ENCODE peak calls at places on chromosome 15, in ten cellular contexts. Z is kidney epithelial cell, E is adrenal gland, A is tibial artery, B is transverse colon, C is hepatocyte, Y is IMR-90, S is lower lobe of right lung, I is cardiac muscle cell, P is ovary. V is an unnamed sample.

GRCh38 chr15:57224664-57225063 is 151.6 kb upstream of the CGNL1 start:
- DNase-seq in Z (peak; percentile 29), E (no peak), A (no peak), B (no peak), C (no peak), Y (peak; percentile 70), S (no peak), I (no peak), P (no peak), V (no peak)

GRCh38 chr15:65056868-65057548 is 10.8 kb downstream of the RASL12 start:
- DNase-seq in Z (peak; percentile 93), E (no peak), A (no peak), B (peak; percentile 57), C (peak; percentile 79), Y (peak; percentile 31), S (no peak), I (no peak), P (no peak), V (no peak)

GRCh38 chr15:27535445-27536129 is 563.5 kb downstream of the OCA2 start:
- DNase-seq in Z (no peak), E (no peak), A (no peak), B (no peak), C (no peak), Y (no peak), S (no peak), I (no peak), P (no peak), V (peak; percentile 89)

GRCh38 chr15:36589971-36590370 is 10.5 kb downstream of the CDIN1 start:
- DNase-seq in Z (no peak), E (no peak), A (no peak), B (no peak), C (no peak), Y (peak; percentile 50), S (no peak), I (no peak), P (no peak), V (no peak)

GRCh38 chr15:80584561-80584964 is 110.5 kb upstream of the ABHD17C start:
- DNase-seq in Z (no peak), E (no peak), A (no peak), B (no peak), C (no peak), Y (no peak), S (no peak), I (no peak), P (no peak), V (no peak)

GRCh38 chr15:55344206-55344605 is 25.2 kb downstream of the PIGB start:
- DNase-seq in Z (no peak), E (no peak), A (no peak), B (no peak), C (no peak), Y (no peak), S (peak; percentile 53), I (peak; percentile 61), P (no peak), V (peak; percentile 75)

GRCh38 chr15:93372209-93372910 is 283.3 kb upstream of the RGMA start:
- DNase-seq in Z (no peak), E (no peak), A (no peak), B (no peak), C (no peak), Y (no peak), S (no peak), I (no peak), P (no peak), V (no peak)

GRCh38 chr15:69493406-69493805 is 40.8 kb downstream of the RPLP1 start:
- DNase-seq in Z (no peak), E (no peak), A (no peak), B (no peak), C (no peak), Y (no peak), S (no peak), I (no peak), P (no peak), V (no peak)

DNA sequence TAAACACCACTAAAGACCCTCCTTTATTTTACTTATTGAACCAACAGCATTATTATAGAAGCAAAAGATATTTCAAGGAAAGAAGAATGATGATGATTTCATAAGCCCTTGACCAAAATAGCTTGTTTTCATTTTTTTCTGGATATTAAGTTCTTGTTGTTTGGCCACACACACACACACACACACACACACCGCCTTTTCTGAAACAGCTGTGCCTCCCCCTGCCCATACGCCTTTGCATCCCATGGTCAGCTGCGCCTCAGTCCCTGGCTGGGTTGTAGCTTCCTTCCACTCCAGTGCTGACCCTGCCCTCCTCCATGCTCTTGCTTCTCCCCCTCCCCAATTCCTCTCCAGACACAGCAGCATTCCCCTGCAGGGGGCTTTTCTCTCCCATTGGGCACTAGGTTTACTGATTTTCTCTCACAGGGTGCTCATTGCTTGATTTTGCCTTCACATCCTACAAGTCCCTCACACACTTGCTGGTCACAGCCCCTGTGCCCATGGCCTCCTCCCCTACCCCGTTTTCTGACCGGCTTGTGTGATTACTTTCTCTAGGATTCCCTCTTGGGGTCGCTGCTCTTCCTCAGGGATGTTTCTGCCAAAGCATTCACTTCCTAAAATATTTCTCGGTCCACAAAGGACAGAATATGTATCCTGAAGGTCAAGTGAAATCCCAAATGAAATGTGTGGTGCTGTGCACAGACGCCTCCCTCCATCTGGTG is 18.4 kb downstream of the MESP1 start:
- DNase-seq in Z (no peak), E (no peak), A (no peak), B (no peak), C (no peak), Y (no peak), S (no peak), I (no peak), P (peak; percentile 33), V (no peak)
- TF ChIP-seq CTCF in Z (no peak), E (no peak), A (no peak), B (no peak), C (no peak), Y (no peak), S (no peak), I (no peak), P (no peak), V (no peak)

GRCh38 chr15:67821784-67822451 is 3.4 kb upstream of the SKOR1 start:
- DNase-seq in Z (no peak), E (no peak), A (no peak), B (no peak), C (no peak), Y (no peak), S (no peak), I (no peak), P (no peak), V (no peak)

GRCh38 chr15:67822537-67823370 is 2.6 kb upstream of the SKOR1 start:
- DNase-seq in Z (no peak), E (no peak), A (no peak), B (no peak), C (no peak), Y (no peak), S (no peak), I (no peak), P (no peak), V (no peak)

GRCh38 chr15:67824900-67825879 is at the start of gene SKOR1:
- DNase-seq in Z (no peak), E (peak; percentile 22), A (no peak), B (no peak), C (peak; percentile 62), Y (peak; percentile 37), S (no peak), I (peak; percentile 65), P (no peak), V (no peak)

GRCh38 chr15:67824157-67824899 is 981 bp upstream of the SKOR1 start:
- DNase-seq in Z (no peak), E (no peak), A (no peak), B (no peak), C (no peak), Y (no peak), S (no peak), I (no peak), P (no peak), V (no peak)

GRCh38 chr15:67823371-67824156 is 1.7 kb upstream of the SKOR1 start:
- DNase-seq in Z (no peak), E (peak; percentile 5), A (no peak), B (no peak), C (no peak), Y (no peak), S (no peak), I (no peak), P (no peak), V (no peak)
- H3K4me3 ChIP-seq in Z (no peak overlapping the region), E (no peak overlapping the region), A (no peak overlapping the region), B (peak overlapping the region; percentile 44), C (no peak overlapping the region), Y (no peak overlapping the region), S (peak overlapping the region; percentile 28), I (no peak overlapping the region), P (no peak overlapping the region), V (no peak overlapping the region)

GRCh38 chr15:98927990-98928389 is 79.6 kb downstream of the PGPEP1L start:
- DNase-seq in Z (no peak), E (no peak), A (no peak), B (no peak), C (no peak), Y (no peak), S (no peak), I (no peak), P (no peak), V (no peak)

GRCh38 chr15:98927057-98927456 is 80.5 kb downstream of the PGPEP1L start:
- DNase-seq in Z (no peak), E (no peak), A (no peak), B (no peak), C (no peak), Y (peak; percentile 39), S (no peak), I (no peak), P (no peak), V (no peak)

GRCh38 chr15:98933376-98933775 is 74.2 kb downstream of the PGPEP1L start:
- DNase-seq in Z (no peak), E (no peak), A (no peak), B (no peak), C (no peak), Y (no peak), S (no peak), I (no peak), P (no peak), V (no peak)

GRCh38 chr15:98930591-98930990 is 77.0 kb downstream of the PGPEP1L start:
- DNase-seq in Z (no peak), E (no peak), A (no peak), B (no peak), C (no peak), Y (no peak), S (no peak), I (no peak), P (no peak), V (no peak)

GRCh38 chr15:98931001-98931400 is 76.6 kb downstream of the PGPEP1L start:
- DNase-seq in Z (no peak), E (no peak), A (no peak), B (no peak), C (no peak), Y (no peak), S (no peak), I (no peak), P (no peak), V (no peak)
- H3K27me3 ChIP-seq in Z (no peaks in the 10 kb centered on the region), E (no peaks in the 10 kb centered on the region), A (no peaks in the 10 kb centered on the region), B (no peaks in the 10 kb centered on the region), C (no peaks in the 10 kb centered on the region), Y (no peaks in the 10 kb centered on the region), S (no peaks in the 10 kb centered on the region), I (no peaks in the 10 kb centered on the region), P (no peaks in the 10 kb centered on the region), V (no peaks in the 10 kb centered on the region)

GRCh38 chr15:59392299-59392698 is 19.6 kb upstream of the MYO1E start:
- DNase-seq in Z (no peak), E (no peak), A (no peak), B (no peak), C (no peak), Y (no peak), S (no peak), I (no peak), P (no peak), V (no peak)

GRCh38 chr15:59394166-59394661 is 21.5 kb upstream of the MYO1E start:
- DNase-seq in Z (no peak), E (no peak), A (no peak), B (no peak), C (no peak), Y (no peak), S (no peak), I (no peak), P (no peak), V (peak; percentile 38)

GRCh38 chr15:59384507-59384906 is 11.8 kb upstream of the MYO1E start:
- DNase-seq in Z (no peak), E (no peak), A (no peak), B (no peak), C (no peak), Y (no peak), S (no peak), I (no peak), P (no peak), V (no peak)

GRCh38 chr15:59388670-59389069 is 16.0 kb upstream of the MYO1E start:
- DNase-seq in Z (peak; percentile 39), E (no peak), A (no peak), B (no peak), C (no peak), Y (peak; percentile 70), S (no peak), I (no peak), P (peak; percentile 13), V (peak; percentile 64)
- TF ChIP-seq CTCF in Z (no peak), E (no peak), A (no peak), B (no peak), C (no peak), Y (no peak), S (no peak), I (no peak), P (no peak), V (no peak)

V was measured in bronchial epithelial cell.